ENCODE peak calls at places on chromosomes 1 and 21, in six cellular contexts. I, B, C, U, D and V are unnamed samples.

GRCh38 chr1:84358695-84359094 is 39.6 kb upstream of the DNASE2B start:
- DNase-seq in I (no peak), B (no peak), C (no peak), U (no peak), D (no peak), V (no peak)

GRCh38 chr1:110440877-110441276 is 10.1 kb upstream of the PROK1 start:
- DNase-seq in I (no peak), B (no peak), C (no peak), U (no peak), D (no peak), V (no peak)

GRCh38 chr1:1023700-1024099 is 3.8 kb downstream of the AGRN start:
- DNase-seq in I (no peak), B (no peak), C (no peak), U (peak), D (no peak), V (no peak)

GRCh38 chr1:61192666-61193325 is 110.4 kb downstream of the NFIA start:
- DNase-seq in I (no peak), B (no peak), C (no peak), U (no peak), D (no peak), V (no peak)

GRCh38 chr1:85307987-85308836 is 31.8 kb upstream of the BCL10 start:
- DNase-seq in I (peak), B (peak), C (no peak), U (peak), D (peak), V (peak)

GRCh38 chr1:115648717-115649691 is 7.2 kb downstream of the VANGL1 start:
- DNase-seq in I (no peak), B (no peak), C (peak), U (peak), D (no peak), V (no peak)

GRCh38 chr21:18373631-18374030 is 30.0 kb downstream of the TMPRSS15 start:
- DNase-seq in I (no peak), B (no peak), C (no peak), U (no peak), D (no peak), V (no peak)

GRCh38 chr1:33346921-33347649 is 26.2 kb upstream of the A3GALT2 start:
- DNase-seq in I (peak), B (no peak), C (no peak), U (no peak), D (peak), V (peak)

GRCh38 chr1:6386371-6386949 is 7.1 kb downstream of the ACOT7 start:
- DNase-seq in I (no peak), B (no peak), C (no peak), U (no peak), D (no peak), V (no peak)

GRCh38 chr1:156126043-156126700 is 11.7 kb downstream of the LMNA start:
- DNase-seq in I (peak), B (no peak), C (no peak), U (peak), D (peak), V (no peak)

GRCh38 chr1:164587617-164588367 is 28.8 kb downstream of the PBX1 start:
- DNase-seq in I (no peak), B (no peak), C (no peak), U (no peak), D (no peak), V (no peak)

GRCh38 chr1:219340796-219341195 is 167.1 kb downstream of the LYPLAL1 start:
- DNase-seq in I (no peak), B (no peak), C (no peak), U (no peak), D (no peak), V (no peak)

GRCh38 chr1:161185732-161186311 is 8.5 kb upstream of the B4GALT3 start:
- DNase-seq in I (no peak), B (no peak), C (peak), U (no peak), D (no peak), V (no peak)
- H3K27ac ChIP-seq in I (peak), B (no peak), C (peak), U (no peak), D (no peak), V (no peak)

DNA sequence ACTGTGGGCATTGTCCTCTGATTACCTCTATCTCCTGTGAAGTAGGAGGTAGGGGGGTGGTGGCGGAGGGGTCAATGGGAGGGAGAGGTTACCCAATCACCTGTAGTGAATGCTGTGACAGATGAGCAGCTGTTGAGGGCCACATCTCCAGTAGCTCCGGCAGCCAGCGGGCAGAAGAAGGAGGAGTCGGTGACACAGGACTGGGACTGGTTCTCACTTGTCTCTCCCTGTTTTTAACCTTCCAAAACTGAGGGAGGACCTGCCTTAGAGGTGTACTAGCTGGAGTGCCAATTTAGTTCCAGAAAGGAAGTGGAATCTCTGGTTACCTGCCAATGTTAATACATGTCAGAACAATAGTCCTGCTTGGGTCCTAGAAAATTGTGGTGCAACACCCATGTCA is 56.2 kb upstream of the ENAH start:
- DNase-seq in I (no peak), B (peak), C (no peak), U (no peak), D (peak), V (no peak)
- TF ChIP-seq POLR2AphosphoS5 in I (no peak), B (peak), C (no peak), U (no peak), D (no peak), V (no peak)

GRCh38 chr1:63812071-63812700 is 38.4 kb downstream of the ROR1 start:
- DNase-seq in I (no peak), B (no peak), C (no peak), U (no peak), D (no peak), V (no peak)

GRCh38 chr1:63813829-63814277 is 40.0 kb downstream of the ROR1 start:
- DNase-seq in I (no peak), B (no peak), C (no peak), U (no peak), D (no peak), V (no peak)

GRCh38 chr1:63804829-63805484 is 31.1 kb downstream of the ROR1 start:
- DNase-seq in I (no peak), B (no peak), C (no peak), U (no peak), D (no peak), V (no peak)

GRCh38 chr1:63807063-63807462 is 33.2 kb downstream of the ROR1 start:
- DNase-seq in I (no peak), B (no peak), C (no peak), U (no peak), D (no peak), V (no peak)

DNA sequence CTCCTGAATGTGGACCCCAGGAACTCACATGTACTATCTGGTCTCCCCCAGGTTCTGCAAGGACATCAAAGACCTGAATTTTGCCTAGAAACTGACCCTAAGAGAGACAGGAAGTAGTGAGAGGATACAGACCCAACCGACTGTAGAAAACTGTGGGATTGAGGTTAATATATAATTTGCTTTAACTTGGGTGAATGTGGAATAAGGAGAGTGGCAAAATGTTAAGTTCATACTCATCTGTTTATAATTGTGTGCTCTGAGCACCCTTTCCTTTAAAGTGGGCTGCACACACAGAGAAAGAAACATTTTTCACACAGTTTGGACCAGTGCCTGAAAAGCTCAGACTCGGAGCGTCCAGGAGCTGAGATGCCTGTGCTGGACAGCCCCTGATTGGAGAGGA is 37.1 kb downstream of the ROR1 start:
- DNase-seq in I (no peak), B (no peak), C (no peak), U (no peak), D (no peak), V (no peak)
- H3K27ac ChIP-seq in I (no peak), B (no peak), C (no peak), U (peak), D (no peak), V (peak)

GRCh38 chr1:173506437-173506836 is 29.3 kb downstream of the PRDX6 start:
- DNase-seq in I (peak), B (no peak), C (no peak), U (peak), D (peak), V (no peak)

GRCh38 chr1:173508541-173508940 is 31.4 kb downstream of the PRDX6 start:
- DNase-seq in I (no peak), B (no peak), C (no peak), U (no peak), D (no peak), V (no peak)

GRCh38 chr1:173509797-173510196 is 32.7 kb downstream of the PRDX6 start:
- DNase-seq in I (no peak), B (no peak), C (no peak), U (no peak), D (no peak), V (no peak)

GRCh38 chr1:173507205-173507846 is 30.2 kb downstream of the PRDX6 start:
- DNase-seq in I (no peak), B (no peak), C (no peak), U (peak), D (no peak), V (peak)

GRCh38 chr1:173507847-173508209 is 30.7 kb downstream of the PRDX6 start:
- DNase-seq in I (no peak), B (no peak), C (no peak), U (peak), D (no peak), V (peak)
- TF ChIP-seq POLR2AphosphoS5 in I (no peak), B (no peak), C (no peak), U (no peak), D (no peak), V (no peak)